ENCODE peak calls at places on chromosomes 4 and X, in seven cellular contexts. X is NT2/D1; B is stimulated activated CD8-positive, alpha-beta memory T cell treated with anti-CD3 and anti-CD28 coated beads, Interleukin-2, amount 100 ng/mL, for 1 hour; M is T-helper 9 cell; W is mesendoderm; A is activated T-helper 9 cell treated with anti-CD3 and anti-CD28 coated beads, Interleukin-2, amount 50 U/mL, for 16 hours; U is left colon. Q is an unnamed sample.

GRCh38 chr4:40254961-40255721 is 58.3 kb downstream of the RHOH start:
- DNase-seq in X (no peak), B (no peak), M (no peak), W (no peak), A (no peak), U (no peak), Q (no peak)

GRCh38 chr4:110452546-110452945 is 23.4 kb upstream of the ENPEP start:
- DNase-seq in X (no peak), B (no peak), M (no peak), W (no peak), A (no peak), U (no peak), Q (no peak)

GRCh38 chr4:8261851-8262535 is 7.6 kb upstream of the HTRA3 start:
- DNase-seq in X (no peak), B (no peak), M (no peak), W (no peak), A (no peak), U (no peak), Q (no peak)

GRCh38 chrX:131704136-131704695 is 160.3 kb downstream of the OR13H1 start:
- DNase-seq in X (no peak), B (no peak), M (peak), W (no peak), A (peak), U (peak), Q (no peak)

GRCh38 chr4:26080876-26081628 is 167.0 kb downstream of the SMIM20 start:
- DNase-seq in X (no peak), B (no peak), M (no peak), W (no peak), A (no peak), U (no peak), Q (no peak)

GRCh38 chrX:64580605-64581004 is 185.4 kb upstream of the MTMR8 start:
- DNase-seq in X (no peak), B (no peak), M (no peak), W (peak), A (no peak), U (no peak), Q (no peak)

GRCh38 chr4:176451441-176451840 is 131.7 kb downstream of the SPCS3 start:
- DNase-seq in X (no peak), B (no peak), M (no peak), W (no peak), A (no peak), U (no peak), Q (no peak)

GRCh38 chr4:15239866-15240265 is 188.0 kb upstream of the C1QTNF7 start:
- DNase-seq in X (no peak), B (no peak), M (no peak), W (no peak), A (no peak), U (no peak), Q (no peak)

GRCh38 chr4:123866796-123867195 is 470.2 kb downstream of the SPRY1 start:
- DNase-seq in X (no peak), B (no peak), M (no peak), W (no peak), A (no peak), U (no peak), Q (no peak)

GRCh38 chr4:111605111-111605510 is 540.1 kb upstream of the FAM241A start:
- DNase-seq in X (no peak), B (no peak), M (no peak), W (no peak), A (no peak), U (no peak), Q (no peak)

GRCh38 chrX:154458116-154458953 is at the start of gene PLXNA3:
- DNase-seq in X (no peak), B (peak), M (peak), W (peak), A (peak), U (peak), Q (peak)

GRCh38 chr4:5824635-5825034 is 68.3 kb downstream of the CRMP1 start:
- DNase-seq in X (peak), B (no peak), M (no peak), W (peak), A (no peak), U (no peak), Q (no peak)

GRCh38 chrX:154596290-154596929 is 11.5 kb downstream of the CTAG1A start:
- DNase-seq in X (peak), B (no peak), M (no peak), W (peak), A (no peak), U (no peak), Q (peak)

GRCh38 chrX:3680459-3680858 is 33.0 kb downstream of the PRKX start:
- DNase-seq in X (no peak), B (no peak), M (no peak), W (no peak), A (no peak), U (no peak), Q (no peak)

GRCh38 chrX:153830632-153831434 is 489 bp upstream of the PDZD4 start:
- DNase-seq in X (no peak), B (no peak), M (no peak), W (no peak), A (no peak), U (no peak), Q (no peak)

GRCh38 chrX:130247996-130248395 is 20.7 kb downstream of the ZNF280C start:
- DNase-seq in X (no peak), B (no peak), M (no peak), W (no peak), A (no peak), U (no peak), Q (no peak)

Q was measured in NK-92 treated with Interleukin-12 subunit alpha and Interleukin-12 subunit beta, amount 100 ng/mL, for 24 hours.